ENCODE peak calls at places on chromosomes 12 and 14, in six cellular contexts. K is NCI-H146; Y is cerebellum; V is stomach; L is NCI-H2029 treated with DMSO at 0.1 percent for 48 hours; J is activated naive CD8-positive, alpha-beta T cell treated with anti-CD3 and anti-CD28 coated beads for 36 hours. O is an unnamed sample.

GRCh38 chr12:6950401-6950801 is 755 bp upstream of the PTPN6 start:
- DNase-seq in K (no peak), Y (no peak), V (no peak), L (no peak), J (no peak), O (no peak)

GRCh38 chr12:127270193-127270592 is 996.8 kb upstream of the TMEM132C start:
- DNase-seq in K (no peak), Y (no peak), V (no peak), L (no peak), J (no peak), O (no peak)

GRCh38 chr12:109998904-109999648 is at the start of gene ANKRD13A:
- DNase-seq in K (peak; percentile 85), Y (peak; percentile 92), V (peak; percentile 88), L (peak; percentile 88), J (peak; percentile 84), O (peak; percentile 60)

GRCh38 chr12:112977139-112977538 is 1.2 kb upstream of the OAS2 start:
- DNase-seq in K (no peak), Y (no peak), V (no peak), L (no peak), J (no peak), O (no peak)

GRCh38 chr12:46492471-46493351 is 120.1 kb upstream of the SLC38A2 start:
- DNase-seq in K (no peak), Y (no peak), V (no peak), L (peak; percentile 2), J (no peak), O (no peak)

GRCh38 chr12:111826316-111826715 is 15.7 kb upstream of the MAPKAPK5 start:
- DNase-seq in K (no peak), Y (no peak), V (no peak), L (no peak), J (no peak), O (no peak)

GRCh38 chr14:66405158-66405557 is 81.0 kb upstream of the CCDC196 start:
- DNase-seq in K (no peak), Y (no peak), V (no peak), L (no peak), J (no peak), O (no peak)

GRCh38 chr14:87888136-87888999 is 104.6 kb downstream of the GALC start:
- DNase-seq in K (no peak), Y (no peak), V (no peak), L (no peak), J (peak; percentile 12), O (no peak)

GRCh38 chr12:117380083-117380482 is 18.7 kb upstream of the NOS1 start:
- DNase-seq in K (no peak), Y (no peak), V (no peak), L (no peak), J (no peak), O (no peak)